ENCODE peak calls at places on chromosome 20, in nine cellular contexts. One of them, this sample, is unnamed. For H3K4me1, the result is how much of the 10 kb centered on the place peaks cover.

GRCh38 chr20:38127011-38127621 is 38.0 kb downstream of the TGM2 start:
- DNase-seq in uterus: peak
- DNase-seq in body of pancreas: no peak
- DNase-seq in tibial nerve: peak
- DNase-seq in transverse colon: no peak
- DNase-seq in sigmoid colon: peak
- DNase-seq in HCT116: peak
- DNase-seq in esophagus muscularis mucosa: no peak
- DNase-seq in GM12878: no peak
- DNase-seq in this sample: no peak

GRCh38 chr20:19251958-19252669 is 39.7 kb downstream of the SLC24A3 start:
- DNase-seq in body of pancreas: no peak
- DNase-seq in uterus: peak
- DNase-seq in transverse colon: no peak
- DNase-seq in sigmoid colon: no peak
- DNase-seq in esophagus muscularis mucosa: peak
- DNase-seq in HCT116: no peak
- DNase-seq in tibial nerve: no peak
- DNase-seq in GM12878: no peak
- DNase-seq in this sample: no peak

GRCh38 chr20:37259031-37259430 is 2.6 kb downstream of the GHRH start:
- DNase-seq in GM12878: no peak
- DNase-seq in body of pancreas: no peak
- DNase-seq in transverse colon: no peak
- DNase-seq in tibial nerve: no peak
- DNase-seq in uterus: no peak
- DNase-seq in HCT116: no peak
- DNase-seq in esophagus muscularis mucosa: no peak
- DNase-seq in sigmoid colon: no peak
- DNase-seq in this sample: no peak

GRCh38 chr20:41632896-41633295 is 14.7 kb upstream of the CHD6 start:
- DNase-seq in uterus: no peak
- DNase-seq in GM12878: no peak
- DNase-seq in sigmoid colon: no peak
- DNase-seq in body of pancreas: no peak
- DNase-seq in esophagus muscularis mucosa: no peak
- DNase-seq in tibial nerve: no peak
- DNase-seq in HCT116: no peak
- DNase-seq in transverse colon: no peak
- DNase-seq in this sample: no peak

GRCh38 chr20:35821807-35822242 is 50.0 kb downstream of the PHF20 start:
- DNase-seq in tibial nerve: no peak
- DNase-seq in body of pancreas: no peak
- DNase-seq in sigmoid colon: no peak
- DNase-seq in transverse colon: no peak
- DNase-seq in esophagus muscularis mucosa: no peak
- DNase-seq in GM12878: no peak
- DNase-seq in uterus: no peak
- DNase-seq in HCT116: no peak
- DNase-seq in this sample: no peak

GRCh38 chr20:33986560-33987216 is 7.0 kb upstream of the RALY start:
- DNase-seq in uterus: no peak
- DNase-seq in sigmoid colon: no peak
- DNase-seq in esophagus muscularis mucosa: no peak
- DNase-seq in HCT116: no peak
- DNase-seq in body of pancreas: no peak
- DNase-seq in tibial nerve: no peak
- DNase-seq in GM12878: no peak
- DNase-seq in transverse colon: no peak
- DNase-seq in this sample: no peak

GRCh38 chr20:48467622-48468021 is 360.2 kb downstream of the PREX1 start:
- DNase-seq in uterus: no peak
- DNase-seq in esophagus muscularis mucosa: no peak
- DNase-seq in body of pancreas: no peak
- DNase-seq in transverse colon: no peak
- DNase-seq in sigmoid colon: no peak
- DNase-seq in GM12878: no peak
- DNase-seq in tibial nerve: no peak
- DNase-seq in HCT116: peak
- DNase-seq in this sample: no peak

GRCh38 chr20:57662028-57662312 is 41.7 kb upstream of the ZBP1 start:
- DNase-seq in esophagus muscularis mucosa: no peak
- DNase-seq in transverse colon: no peak
- DNase-seq in GM12878: no peak
- DNase-seq in body of pancreas: no peak
- DNase-seq in uterus: no peak
- DNase-seq in tibial nerve: no peak
- DNase-seq in HCT116: no peak
- DNase-seq in sigmoid colon: no peak
- DNase-seq in this sample: no peak

GRCh38 chr20:23225407-23226060 is 125.1 kb upstream of the NXT1 start:
- DNase-seq in uterus: no peak
- DNase-seq in HCT116: no peak
- DNase-seq in GM12878: no peak
- DNase-seq in body of pancreas: no peak
- DNase-seq in tibial nerve: peak
- DNase-seq in transverse colon: peak
- DNase-seq in sigmoid colon: peak
- DNase-seq in esophagus muscularis mucosa: peak
- DNase-seq in this sample: no peak

GRCh38 chr20:46572181-46572580 is 21.7 kb upstream of the OCSTAMP start:
- DNase-seq in sigmoid colon: peak
- DNase-seq in GM12878: no peak
- DNase-seq in transverse colon: no peak
- DNase-seq in HCT116: no peak
- DNase-seq in esophagus muscularis mucosa: no peak
- DNase-seq in body of pancreas: peak
- DNase-seq in uterus: no peak
- DNase-seq in tibial nerve: no peak
- DNase-seq in this sample: peak

GRCh38 chr20:57142667-57143066 is 123.8 kb downstream of the BMP7 start:
- DNase-seq in tibial nerve: no peak
- DNase-seq in body of pancreas: no peak
- DNase-seq in esophagus muscularis mucosa: no peak
- DNase-seq in HCT116: no peak
- DNase-seq in uterus: no peak
- DNase-seq in sigmoid colon: no peak
- DNase-seq in GM12878: no peak
- DNase-seq in transverse colon: no peak
- DNase-seq in this sample: no peak

GRCh38 chr20:22321191-22321590 is 263.2 kb downstream of the FOXA2 start:
- DNase-seq in HCT116: no peak
- DNase-seq in GM12878: no peak
- DNase-seq in uterus: no peak
- DNase-seq in sigmoid colon: no peak
- DNase-seq in tibial nerve: no peak
- DNase-seq in esophagus muscularis mucosa: no peak
- DNase-seq in transverse colon: no peak
- DNase-seq in body of pancreas: no peak
- DNase-seq in this sample: no peak

GRCh38 chr20:47459344-47460073 is 42.2 kb upstream of the NCOA3 start:
- DNase-seq in body of pancreas: no peak
- DNase-seq in esophagus muscularis mucosa: no peak
- DNase-seq in tibial nerve: no peak
- DNase-seq in uterus: no peak
- DNase-seq in sigmoid colon: no peak
- DNase-seq in HCT116: no peak
- DNase-seq in GM12878: no peak
- DNase-seq in transverse colon: no peak
- DNase-seq in this sample: no peak

DNA sequence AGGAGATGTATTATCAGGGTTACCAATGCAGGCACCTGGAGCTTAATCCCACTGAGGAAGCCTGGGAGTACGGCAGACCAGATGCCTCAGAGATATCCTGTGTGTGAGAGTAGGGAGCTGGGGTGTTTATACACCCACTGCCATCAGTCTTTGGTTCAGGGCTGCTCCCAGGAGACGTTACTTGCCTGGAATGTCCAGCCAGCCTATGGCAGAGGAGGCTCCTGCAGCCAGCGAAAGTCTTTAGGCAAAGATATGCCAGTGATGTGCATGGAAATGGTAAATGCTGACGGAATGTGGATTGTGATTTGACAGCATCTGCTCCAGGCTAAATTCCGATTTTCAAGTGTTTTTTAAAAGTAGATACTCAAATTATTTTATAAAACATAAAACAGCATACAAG is 282.0 kb downstream of the BTBD3 start:
- DNase-seq in tibial nerve: no peak
- DNase-seq in uterus: no peak
- DNase-seq in body of pancreas: no peak
- DNase-seq in esophagus muscularis mucosa: no peak
- DNase-seq in GM12878: no peak
- DNase-seq in HCT116: no peak
- DNase-seq in transverse colon: no peak
- DNase-seq in sigmoid colon: no peak
- DNase-seq in this sample: no peak
- TF ChIP-seq POLR2A in tibial nerve: no peak
- TF ChIP-seq POLR2A in uterus: no peak
- TF ChIP-seq POLR2A in body of pancreas: no peak
- TF ChIP-seq POLR2A in esophagus muscularis mucosa: no peak
- TF ChIP-seq POLR2A in GM12878: no peak
- TF ChIP-seq POLR2A in HCT116: no peak
- TF ChIP-seq POLR2A in transverse colon: no peak
- TF ChIP-seq POLR2A in sigmoid colon: no peak
- TF ChIP-seq POLR2A in this sample: no peak

GRCh38 chr20:62918830-62919229 is 7.5 kb downstream of the DIDO1 start:
- DNase-seq in uterus: no peak
- DNase-seq in tibial nerve: no peak
- DNase-seq in HCT116: no peak
- DNase-seq in body of pancreas: no peak
- DNase-seq in transverse colon: no peak
- DNase-seq in GM12878: no peak
- DNase-seq in esophagus muscularis mucosa: no peak
- DNase-seq in sigmoid colon: no peak
- DNase-seq in this sample: no peak
- H3K4me3 ChIP-seq in uterus: no peak
- H3K4me3 ChIP-seq in tibial nerve: no peak
- H3K4me3 ChIP-seq in HCT116: no peak
- H3K4me3 ChIP-seq in body of pancreas: no peak
- H3K4me3 ChIP-seq in transverse colon: no peak
- H3K4me3 ChIP-seq in GM12878: peak
- H3K4me3 ChIP-seq in esophagus muscularis mucosa: no peak
- H3K4me3 ChIP-seq in sigmoid colon: no peak
- H3K4me3 ChIP-seq in this sample: no peak

DNA sequence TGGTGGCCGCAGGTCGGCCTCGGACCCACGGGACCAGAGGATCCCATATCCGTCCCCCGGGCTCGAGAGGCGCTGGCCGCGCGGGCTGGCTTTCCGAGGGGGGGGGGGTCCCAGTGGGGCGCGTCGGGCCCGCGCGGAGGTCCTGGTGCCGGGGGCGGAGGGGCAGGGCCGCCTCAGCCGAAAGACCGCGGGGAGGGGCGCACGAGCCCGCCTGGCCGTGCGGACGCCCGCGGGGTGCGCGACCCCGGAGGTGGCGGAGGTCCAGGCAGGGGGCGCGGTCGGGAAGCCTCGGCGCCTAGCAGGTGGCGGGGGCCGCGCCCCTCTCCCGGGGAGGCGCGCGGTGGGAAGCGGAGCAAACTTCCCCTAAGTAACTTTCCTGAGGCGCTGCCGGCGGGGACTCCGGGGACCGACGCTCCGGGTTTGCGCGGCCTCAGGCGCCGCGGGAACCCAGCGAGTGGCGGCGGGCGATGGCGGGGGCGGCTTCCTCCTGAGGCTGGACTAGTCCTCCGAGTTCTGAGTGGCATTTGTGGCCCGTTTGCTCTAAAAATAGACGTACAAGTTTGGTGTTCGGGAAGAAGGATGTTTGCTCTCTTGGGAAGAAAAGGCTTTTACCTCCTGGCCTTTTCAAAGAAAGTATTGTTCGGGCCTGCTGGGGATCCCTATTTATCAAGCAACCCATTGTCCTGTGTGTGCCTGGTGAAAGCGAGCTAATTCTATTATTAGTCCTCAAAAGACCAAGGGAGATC is 26.4 kb upstream of the BTBD3 start:
- DNase-seq in body of pancreas: peak
- DNase-seq in HCT116: no peak
- DNase-seq in GM12878: no peak
- DNase-seq in uterus: peak
- DNase-seq in tibial nerve: peak
- DNase-seq in sigmoid colon: peak
- DNase-seq in esophagus muscularis mucosa: no peak
- DNase-seq in transverse colon: peak
- DNase-seq in this sample: peak
- H3K4me1 ChIP-seq in body of pancreas: under half
- H3K4me1 ChIP-seq in HCT116: under half
- H3K4me1 ChIP-seq in GM12878: under half
- H3K4me1 ChIP-seq in uterus: under half
- H3K4me1 ChIP-seq in tibial nerve: under half
- H3K4me1 ChIP-seq in sigmoid colon: under half
- H3K4me1 ChIP-seq in esophagus muscularis mucosa: under half
- H3K4me1 ChIP-seq in transverse colon: under half
- H3K4me1 ChIP-seq in this sample: under half

GRCh38 chr20:61580958-61581824 is 329.1 kb downstream of the CDH4 start:
- DNase-seq in uterus: no peak
- DNase-seq in tibial nerve: no peak
- DNase-seq in HCT116: no peak
- DNase-seq in GM12878: no peak
- DNase-seq in sigmoid colon: no peak
- DNase-seq in body of pancreas: no peak
- DNase-seq in esophagus muscularis mucosa: no peak
- DNase-seq in transverse colon: no peak
- DNase-seq in this sample: no peak
- TF ChIP-seq POLR2A in uterus: no peak
- TF ChIP-seq POLR2A in tibial nerve: no peak
- TF ChIP-seq POLR2A in HCT116: no peak
- TF ChIP-seq POLR2A in GM12878: no peak
- TF ChIP-seq POLR2A in sigmoid colon: no peak
- TF ChIP-seq POLR2A in body of pancreas: no peak
- TF ChIP-seq POLR2A in esophagus muscularis mucosa: no peak
- TF ChIP-seq POLR2A in transverse colon: no peak
- TF ChIP-seq POLR2A in this sample: no peak

DNA sequence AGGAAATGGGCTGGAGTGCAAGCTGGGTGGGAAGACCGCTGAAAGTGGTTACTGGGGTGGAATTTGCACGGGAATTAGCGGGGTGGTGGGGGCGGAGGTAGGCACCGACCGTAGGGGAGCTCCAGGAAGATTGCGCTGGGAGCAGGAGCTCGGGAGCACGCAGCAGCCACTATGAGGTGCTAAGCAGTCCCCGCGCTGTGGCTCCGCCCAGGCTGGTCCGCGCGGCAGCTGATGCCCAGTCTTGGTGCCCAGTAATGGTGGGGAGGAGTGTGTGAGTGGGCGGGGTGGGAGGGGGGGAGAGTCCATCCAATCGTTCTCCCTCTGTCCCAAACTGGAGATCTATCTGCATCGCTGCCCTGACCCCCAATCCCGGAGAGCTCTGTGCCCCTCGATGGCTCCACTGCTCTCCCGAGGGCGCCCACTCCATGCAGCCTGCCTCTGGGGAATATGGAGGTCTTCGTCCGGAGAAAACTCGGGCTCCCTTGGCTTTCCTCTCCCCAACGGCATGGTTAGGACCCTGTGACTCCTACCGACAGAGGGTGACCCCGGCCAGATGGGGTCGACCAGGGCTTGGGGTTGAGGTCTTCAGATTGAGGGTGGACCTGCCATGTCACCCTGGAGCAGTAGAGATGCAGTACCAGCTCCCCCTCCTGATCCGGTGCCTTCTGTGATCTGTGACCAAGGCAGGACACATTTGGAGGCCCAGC is 5.3 kb downstream of the TP53TG5 start:
- DNase-seq in tibial nerve: no peak
- DNase-seq in HCT116: no peak
- DNase-seq in body of pancreas: no peak
- DNase-seq in transverse colon: no peak
- DNase-seq in esophagus muscularis mucosa: peak
- DNase-seq in GM12878: no peak
- DNase-seq in uterus: peak
- DNase-seq in sigmoid colon: peak
- DNase-seq in this sample: peak
- H3K4me3 ChIP-seq in tibial nerve: peak
- H3K4me3 ChIP-seq in HCT116: no peak
- H3K4me3 ChIP-seq in body of pancreas: no peak
- H3K4me3 ChIP-seq in transverse colon: no peak
- H3K4me3 ChIP-seq in esophagus muscularis mucosa: peak
- H3K4me3 ChIP-seq in GM12878: no peak
- H3K4me3 ChIP-seq in uterus: peak
- H3K4me3 ChIP-seq in sigmoid colon: peak
- H3K4me3 ChIP-seq in this sample: no peak

This sample was measured in heart left ventricle.